ENCODE peak calls at places on chromosomes 4 and X, in nine cellular contexts. One of them, this sample, is unnamed.

GRCh38 chr4:141802324-141802723 is 165.9 kb downstream of the IL15 start:
- DNase-seq in OCI-LY7: no peak
- DNase-seq in GM23248: peak; percentile 59
- DNase-seq in cardiac muscle cell: peak; percentile 15
- DNase-seq in fibroblast of lung: peak; percentile 94
- DNase-seq in endodermal cell: no peak
- DNase-seq in uterus: no peak
- DNase-seq in Karpas-422: no peak
- DNase-seq in mammary epithelial cell: no peak
- DNase-seq in this sample: no peak

GRCh38 chr4:167475951-167476350 is 241.7 kb upstream of the SPOCK3 start:
- DNase-seq in OCI-LY7: no peak
- DNase-seq in GM23248: no peak
- DNase-seq in cardiac muscle cell: no peak
- DNase-seq in fibroblast of lung: no peak
- DNase-seq in endodermal cell: no peak
- DNase-seq in uterus: no peak
- DNase-seq in Karpas-422: no peak
- DNase-seq in mammary epithelial cell: no peak
- DNase-seq in this sample: no peak

GRCh38 chr4:47519239-47519883 is 34.3 kb downstream of the ATP10D start:
- DNase-seq in OCI-LY7: peak; percentile 45
- DNase-seq in GM23248: no peak
- DNase-seq in cardiac muscle cell: no peak
- DNase-seq in fibroblast of lung: peak; percentile 68
- DNase-seq in endodermal cell: no peak
- DNase-seq in uterus: no peak
- DNase-seq in Karpas-422: peak; percentile 77
- DNase-seq in mammary epithelial cell: peak; percentile 73
- DNase-seq in this sample: no peak

GRCh38 chr4:89434364-89434988 is 126.9 kb upstream of the GPRIN3 start:
- DNase-seq in OCI-LY7: peak; percentile 64
- DNase-seq in GM23248: peak; percentile 70
- DNase-seq in cardiac muscle cell: peak; percentile 65
- DNase-seq in fibroblast of lung: peak; percentile 30
- DNase-seq in endodermal cell: no peak
- DNase-seq in uterus: no peak
- DNase-seq in Karpas-422: peak; percentile 81
- DNase-seq in mammary epithelial cell: peak; percentile 24
- DNase-seq in this sample: no peak

GRCh38 chr4:162498168-162498567 is 334.4 kb upstream of the FSTL5 start:
- DNase-seq in OCI-LY7: no peak
- DNase-seq in GM23248: no peak
- DNase-seq in cardiac muscle cell: peak; percentile 2
- DNase-seq in fibroblast of lung: no peak
- DNase-seq in endodermal cell: no peak
- DNase-seq in uterus: no peak
- DNase-seq in Karpas-422: no peak
- DNase-seq in mammary epithelial cell: no peak
- DNase-seq in this sample: no peak

GRCh38 chrX:107480272-107480671 is 30.8 kb downstream of the FRMPD3 start:
- DNase-seq in OCI-LY7: no peak
- DNase-seq in GM23248: no peak
- DNase-seq in cardiac muscle cell: no peak
- DNase-seq in fibroblast of lung: peak; percentile 11
- DNase-seq in endodermal cell: no peak
- DNase-seq in uterus: no peak
- DNase-seq in Karpas-422: no peak
- DNase-seq in mammary epithelial cell: peak; percentile 3
- DNase-seq in this sample: no peak

GRCh38 chrX:105564536-105564935 is 257.8 kb upstream of the NRK start:
- DNase-seq in OCI-LY7: no peak
- DNase-seq in GM23248: no peak
- DNase-seq in cardiac muscle cell: peak; percentile 84
- DNase-seq in fibroblast of lung: peak; percentile 90
- DNase-seq in endodermal cell: no peak
- DNase-seq in uterus: no peak
- DNase-seq in Karpas-422: no peak
- DNase-seq in mammary epithelial cell: peak; percentile 87
- DNase-seq in this sample: peak; percentile 68

GRCh38 chr4:117455088-117455487 is 369.7 kb upstream of the TRAM1L1 start:
- DNase-seq in OCI-LY7: no peak
- DNase-seq in GM23248: no peak
- DNase-seq in cardiac muscle cell: no peak
- DNase-seq in fibroblast of lung: no peak
- DNase-seq in endodermal cell: no peak
- DNase-seq in uterus: no peak
- DNase-seq in Karpas-422: no peak
- DNase-seq in mammary epithelial cell: no peak
- DNase-seq in this sample: no peak

GRCh38 chr4:8015512-8015911 is 75.9 kb upstream of the AFAP1 start:
- DNase-seq in OCI-LY7: peak; percentile 3
- DNase-seq in GM23248: peak; percentile 47
- DNase-seq in cardiac muscle cell: peak; percentile 16
- DNase-seq in fibroblast of lung: no peak
- DNase-seq in endodermal cell: no peak
- DNase-seq in uterus: no peak
- DNase-seq in Karpas-422: peak; percentile 50
- DNase-seq in mammary epithelial cell: no peak
- DNase-seq in this sample: no peak

GRCh38 chr4:99305638-99306380 is 15.0 kb upstream of the ADH1A start:
- DNase-seq in OCI-LY7: no peak
- DNase-seq in GM23248: no peak
- DNase-seq in cardiac muscle cell: no peak
- DNase-seq in fibroblast of lung: no peak
- DNase-seq in endodermal cell: no peak
- DNase-seq in uterus: no peak
- DNase-seq in Karpas-422: no peak
- DNase-seq in mammary epithelial cell: no peak
- DNase-seq in this sample: no peak

DNA sequence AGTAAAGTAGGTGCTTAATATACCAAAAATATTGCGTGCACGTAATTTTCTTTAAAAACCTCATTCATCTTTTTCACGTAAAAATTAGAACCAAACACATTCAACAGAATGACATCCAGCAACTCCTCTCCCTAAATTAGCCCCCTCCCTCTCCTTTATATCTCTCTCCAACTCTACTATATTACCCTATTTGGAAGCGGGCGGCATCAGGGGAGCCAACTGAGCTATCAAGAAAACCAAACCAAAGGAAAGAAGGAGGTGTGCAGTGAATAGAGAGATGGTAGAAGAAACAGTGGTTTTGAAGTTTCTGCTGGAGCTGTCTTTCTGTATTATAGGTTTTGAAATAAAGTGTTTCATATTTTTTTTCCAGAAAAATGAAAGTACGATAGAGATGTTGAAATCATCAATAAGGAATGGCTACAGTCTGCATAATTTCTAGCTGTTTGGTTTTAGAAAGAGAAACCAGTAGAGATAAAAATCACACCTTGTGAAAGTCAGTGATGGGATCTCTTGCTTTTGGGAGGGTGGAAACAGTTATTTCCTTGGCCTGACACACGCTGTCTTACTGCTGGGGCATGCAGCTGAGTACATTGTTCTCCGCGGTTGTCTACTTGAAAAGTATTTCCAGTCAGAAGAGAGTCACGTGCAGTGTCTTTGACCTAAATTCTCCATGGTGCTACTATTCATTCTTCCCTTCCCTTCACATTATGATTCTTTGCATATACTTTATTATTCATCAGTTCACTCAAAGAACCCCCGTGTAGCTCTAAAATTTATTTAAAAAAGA is 94.1 kb upstream of the WDR17 start:
- DNase-seq in OCI-LY7: no peak
- DNase-seq in GM23248: peak; percentile 3
- DNase-seq in cardiac muscle cell: no peak
- DNase-seq in fibroblast of lung: peak; percentile 47
- DNase-seq in endodermal cell: no peak
- DNase-seq in uterus: no peak
- DNase-seq in Karpas-422: no peak
- DNase-seq in mammary epithelial cell: no peak
- DNase-seq in this sample: peak; percentile 34
- H3K4me3 ChIP-seq in OCI-LY7: no peak overlapping the region
- H3K4me3 ChIP-seq in GM23248: no peak overlapping the region
- H3K4me3 ChIP-seq in cardiac muscle cell: no peak overlapping the region
- H3K4me3 ChIP-seq in fibroblast of lung: peak overlapping the region; percentile 27
- H3K4me3 ChIP-seq in endodermal cell: no peak overlapping the region
- H3K4me3 ChIP-seq in uterus: no peak overlapping the region
- H3K4me3 ChIP-seq in Karpas-422: no peak overlapping the region
- H3K4me3 ChIP-seq in mammary epithelial cell: no peak overlapping the region
- H3K4me3 ChIP-seq in this sample: peak overlapping the region; percentile 14

DNA sequence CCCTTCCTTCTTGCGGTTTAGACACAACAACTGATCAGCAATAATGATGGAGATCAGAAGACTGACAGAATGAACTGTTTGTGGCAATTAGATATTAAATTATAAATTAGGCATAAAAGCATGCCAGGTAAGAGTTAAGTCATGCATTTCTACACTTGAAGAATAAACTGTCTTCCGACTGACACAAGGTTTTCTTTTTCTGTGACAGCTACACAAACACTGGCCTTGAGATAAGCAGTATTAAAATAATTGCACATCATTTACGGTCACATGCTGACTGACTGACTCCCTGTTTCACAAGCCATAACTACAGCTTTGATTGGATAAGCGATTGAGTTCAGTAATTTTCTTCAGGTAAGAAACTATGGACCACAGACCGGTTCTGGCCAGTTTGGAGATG is 56.2 kb downstream of the UBE2NL start:
- DNase-seq in OCI-LY7: no peak
- DNase-seq in GM23248: no peak
- DNase-seq in cardiac muscle cell: no peak
- DNase-seq in fibroblast of lung: no peak
- DNase-seq in endodermal cell: no peak
- DNase-seq in uterus: no peak
- DNase-seq in Karpas-422: no peak
- DNase-seq in mammary epithelial cell: no peak
- DNase-seq in this sample: no peak
- H3K9me3 ChIP-seq in OCI-LY7: no peaks in the 10 kb centered on the region
- H3K9me3 ChIP-seq in GM23248: no peaks in the 10 kb centered on the region
- H3K9me3 ChIP-seq in cardiac muscle cell: no peaks in the 10 kb centered on the region
- H3K9me3 ChIP-seq in fibroblast of lung: no peaks in the 10 kb centered on the region
- H3K9me3 ChIP-seq in endodermal cell: peaks cover 9% of the 10 kb centered on the region
- H3K9me3 ChIP-seq in uterus: no peaks in the 10 kb centered on the region
- H3K9me3 ChIP-seq in Karpas-422: no peaks in the 10 kb centered on the region
- H3K9me3 ChIP-seq in mammary epithelial cell: no peaks in the 10 kb centered on the region
- H3K9me3 ChIP-seq in this sample: no peaks in the 10 kb centered on the region

GRCh38 chr4:96874657-96875056 is 1034.8 kb downstream of the PDHA2 start:
- DNase-seq in OCI-LY7: no peak
- DNase-seq in GM23248: no peak
- DNase-seq in cardiac muscle cell: no peak
- DNase-seq in fibroblast of lung: no peak
- DNase-seq in endodermal cell: no peak
- DNase-seq in uterus: no peak
- DNase-seq in Karpas-422: no peak
- DNase-seq in mammary epithelial cell: no peak
- DNase-seq in this sample: no peak

DNA sequence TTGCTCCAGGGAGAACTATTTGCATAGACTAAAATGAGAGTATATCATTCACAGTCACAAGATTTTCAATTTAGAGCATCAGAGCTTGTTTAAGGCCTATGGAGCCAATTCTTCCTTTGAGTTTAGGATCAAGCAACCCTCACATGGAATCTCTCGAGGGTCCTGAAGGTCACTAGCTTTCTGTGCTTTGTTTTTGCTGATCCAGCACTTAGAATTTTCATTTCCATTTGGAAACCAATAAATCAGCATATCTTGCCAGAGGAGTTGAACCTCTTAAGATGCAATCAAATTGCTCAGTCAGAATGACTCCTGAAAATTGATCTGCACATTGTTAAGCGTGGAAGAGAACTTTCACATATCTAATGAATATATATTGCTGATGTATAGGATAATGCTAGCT is 1039.6 kb downstream of the PDHA2 start:
- DNase-seq in OCI-LY7: no peak
- DNase-seq in GM23248: no peak
- DNase-seq in cardiac muscle cell: no peak
- DNase-seq in fibroblast of lung: no peak
- DNase-seq in endodermal cell: no peak
- DNase-seq in uterus: no peak
- DNase-seq in Karpas-422: no peak
- DNase-seq in mammary epithelial cell: no peak
- DNase-seq in this sample: no peak
- H3K4me3 ChIP-seq in OCI-LY7: no peak overlapping the region
- H3K4me3 ChIP-seq in GM23248: no peak overlapping the region
- H3K4me3 ChIP-seq in cardiac muscle cell: no peak overlapping the region
- H3K4me3 ChIP-seq in fibroblast of lung: no peak overlapping the region
- H3K4me3 ChIP-seq in endodermal cell: no peak overlapping the region
- H3K4me3 ChIP-seq in uterus: no peak overlapping the region
- H3K4me3 ChIP-seq in Karpas-422: no peak overlapping the region
- H3K4me3 ChIP-seq in mammary epithelial cell: no peak overlapping the region
- H3K4me3 ChIP-seq in this sample: no peak overlapping the region

DNA sequence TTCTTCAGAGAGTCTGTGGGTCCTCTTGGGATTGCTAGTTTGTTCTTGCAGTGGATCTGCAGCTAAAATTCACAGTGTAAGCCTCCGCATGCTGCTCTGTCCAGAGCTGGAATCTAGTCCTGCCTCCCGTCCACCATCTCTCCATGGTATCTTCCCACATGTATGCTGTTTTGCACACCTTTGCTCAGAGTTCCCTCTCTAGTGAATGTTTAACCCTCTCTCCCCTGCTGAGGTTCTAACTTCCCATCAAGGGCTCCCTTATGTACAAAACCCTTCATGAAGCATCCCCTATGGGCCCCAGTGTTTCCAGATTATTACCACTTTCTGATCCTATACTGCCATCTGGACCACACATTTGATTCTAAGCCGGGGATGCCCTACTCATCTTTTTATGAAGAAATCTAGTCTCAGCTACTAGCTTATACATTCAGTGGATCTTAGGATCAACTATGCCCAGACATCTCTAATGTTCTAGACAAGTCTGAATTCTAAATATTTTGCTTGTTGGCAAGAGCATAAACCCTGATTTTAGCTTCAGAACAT is 157.3 kb downstream of the CPEB2 start:
- DNase-seq in OCI-LY7: no peak
- DNase-seq in GM23248: no peak
- DNase-seq in cardiac muscle cell: peak; percentile 6
- DNase-seq in fibroblast of lung: no peak
- DNase-seq in endodermal cell: no peak
- DNase-seq in uterus: no peak
- DNase-seq in Karpas-422: no peak
- DNase-seq in mammary epithelial cell: no peak
- DNase-seq in this sample: no peak
- H3K9me3 ChIP-seq in OCI-LY7: no peaks in the 10 kb centered on the region
- H3K9me3 ChIP-seq in GM23248: no peaks in the 10 kb centered on the region
- H3K9me3 ChIP-seq in cardiac muscle cell: no peaks in the 10 kb centered on the region
- H3K9me3 ChIP-seq in fibroblast of lung: no peaks in the 10 kb centered on the region
- H3K9me3 ChIP-seq in endodermal cell: no peaks in the 10 kb centered on the region
- H3K9me3 ChIP-seq in uterus: no peaks in the 10 kb centered on the region
- H3K9me3 ChIP-seq in Karpas-422: no peaks in the 10 kb centered on the region
- H3K9me3 ChIP-seq in mammary epithelial cell: no peaks in the 10 kb centered on the region
- H3K9me3 ChIP-seq in this sample: no peaks in the 10 kb centered on the region